ENCODE peak calls at places on chromosome 13, in four cellular contexts. G is H1, P is K562, V is HepG2. N is an unnamed sample.

GRCh38 chr13:67841071-67841470 is 610.9 kb upstream of the PCDH9 start:
- DNase-seq in G (peak; percentile 66), P (no peak), V (no peak), N (no peak)

GRCh38 chr13:49292742-49293498 is 45.2 kb downstream of the CDADC1 start:
- DNase-seq in G (no peak), P (peak; percentile 26), V (no peak), N (no peak)

GRCh38 chr13:84445776-84446175 is 563.5 kb upstream of the SLITRK1 start:
- DNase-seq in G (no peak), P (no peak), V (no peak), N (no peak)

GRCh38 chr13:94464771-94465170 is 14.7 kb downstream of the DCT start:
- DNase-seq in G (no peak), P (no peak), V (no peak), N (no peak)

GRCh38 chr13:68176486-68176885 is 946.4 kb upstream of the PCDH9 start:
- DNase-seq in G (no peak), P (no peak), V (no peak), N (no peak)

GRCh38 chr13:65063753-65064152 is 2166.4 kb downstream of the PCDH9 start:
- DNase-seq in G (no peak), P (no peak), V (no peak), N (no peak)

GRCh38 chr13:40813662-40814454 is 24.4 kb downstream of the SLC25A15 start:
- DNase-seq in G (peak; percentile 57), P (no peak), V (peak; percentile 30), N (no peak)

GRCh38 chr13:113122571-113123225 is at the start of gene F10:
- DNase-seq in G (peak; percentile 68), P (peak; percentile 64), V (peak; percentile 95), N (no peak)

GRCh38 chr13:101397742-101398141 is 18.6 kb downstream of the NALCN start:
- DNase-seq in G (no peak), P (no peak), V (no peak), N (no peak)

GRCh38 chr13:44425041-44425814 is 51.6 kb downstream of the SERP2 start:
- DNase-seq in G (no peak), P (no peak), V (no peak), N (no peak)

GRCh38 chr13:69199664-69200063 is 908.0 kb upstream of the ATXN8OS start:
- DNase-seq in G (no peak), P (no peak), V (no peak), N (no peak)

GRCh38 chr13:40777166-40777956 is 6.4 kb upstream of the MRPS31 start:
- DNase-seq in G (no peak), P (peak; percentile 26), V (peak; percentile 71), N (no peak)

GRCh38 chr13:113548171-113548641 is 36.3 kb upstream of the TFDP1 start:
- DNase-seq in G (peak; percentile 49), P (no peak), V (no peak), N (no peak)

GRCh38 chr13:43608400-43609137 is 178.2 kb downstream of the ENOX1 start:
- DNase-seq in G (no peak), P (no peak), V (no peak), N (no peak)

GRCh38 chr13:102847272-102848234 is 1.7 kb downstream of the ERCC5 start:
- DNase-seq in G (no peak), P (no peak), V (no peak), N (no peak)

GRCh38 chr13:92054389-92054788 is 656.0 kb downstream of the GPC5 start:
- DNase-seq in G (no peak), P (no peak), V (peak; percentile 71), N (no peak)

GRCh38 chr13:34425307-34425949 is 516.6 kb upstream of the NBEA start:
- DNase-seq in G (no peak), P (no peak), V (no peak), N (no peak)

GRCh38 chr13:89402211-89402610 is 1731.0 kb downstream of the SLITRK5 start:
- DNase-seq in G (no peak), P (no peak), V (no peak), N (no peak)

GRCh38 chr13:27482996-27483395 is 32.6 kb upstream of the MTIF3 start:
- DNase-seq in G (no peak), P (no peak), V (no peak), N (peak; percentile 55)

GRCh38 chr13:99220199-99220931 is 19.7 kb downstream of the UBAC2 start:
- DNase-seq in G (no peak), P (no peak), V (no peak), N (no peak)

GRCh38 chr13:25281193-25281936 is 5.9 kb downstream of the MTMR6 start:
- DNase-seq in G (no peak), P (no peak), V (no peak), N (peak; percentile 45)

GRCh38 chr13:26221399-26221720 is 754 bp downstream of the RNF6 start:
- DNase-seq in G (no peak), P (no peak), V (no peak), N (no peak)

DNA sequence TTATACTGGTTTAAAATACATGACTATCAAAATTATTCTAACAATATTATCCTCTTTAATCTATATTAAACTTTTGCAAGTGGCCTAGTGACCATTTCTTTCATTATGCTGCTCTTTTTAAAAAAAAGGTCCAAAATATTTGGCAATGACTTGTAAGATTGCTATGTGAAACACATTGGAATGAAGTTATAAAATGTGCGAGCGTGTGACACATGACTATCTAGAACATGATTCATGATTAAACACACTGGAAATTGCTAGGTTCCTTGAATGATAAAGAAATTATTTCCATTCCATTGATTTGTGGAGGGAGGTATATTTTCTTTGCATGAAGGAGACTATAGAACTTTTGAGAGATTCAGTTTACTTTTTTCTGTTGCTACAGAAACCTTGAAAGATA is 739.1 kb downstream of the DIAPH3 start:
- DNase-seq in G (no peak), P (no peak), V (no peak), N (no peak)
- TF ChIP-seq GABPA in G (no peak), P (no peak), V (no peak), N (no peak)

GRCh38 chr13:111968611-111969010 is 98.3 kb upstream of the SOX1 start:
- DNase-seq in G (no peak), P (no peak), V (no peak), N (no peak)

GRCh38 chr13:111965466-111966214 is 101.3 kb upstream of the SOX1 start:
- DNase-seq in G (no peak), P (no peak), V (no peak), N (no peak)

GRCh38 chr13:111964411-111965035 is 102.4 kb upstream of the SOX1 start:
- DNase-seq in G (no peak), P (no peak), V (no peak), N (no peak)

GRCh38 chr13:111967572-111968201 is 99.3 kb upstream of the SOX1 start:
- DNase-seq in G (no peak), P (no peak), V (no peak), N (no peak)

DNA sequence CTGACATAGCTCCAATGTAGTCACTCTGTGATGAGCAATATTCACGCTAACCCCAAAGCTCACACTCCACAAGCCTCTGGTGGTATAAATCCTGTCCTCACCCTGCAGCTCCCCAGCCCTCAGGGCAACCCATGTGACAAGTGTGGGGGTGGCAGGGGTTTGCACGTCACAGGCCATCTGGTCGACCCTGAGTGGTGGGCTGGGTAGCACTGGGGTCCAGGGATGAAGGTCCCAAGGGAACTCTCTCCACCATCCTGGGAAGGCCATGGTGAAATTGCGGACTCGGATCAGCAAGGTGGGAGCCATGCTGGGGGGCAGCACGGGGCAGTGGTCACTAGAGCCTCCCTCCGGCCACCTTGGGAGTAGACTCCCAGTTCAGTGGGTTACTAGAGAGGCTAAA is 100.0 kb upstream of the SOX1 start:
- DNase-seq in G (no peak), P (no peak), V (no peak), N (no peak)
- TF ChIP-seq KDM1A in G (no peak), P (no peak), V (no peak), N (no peak)

DNA sequence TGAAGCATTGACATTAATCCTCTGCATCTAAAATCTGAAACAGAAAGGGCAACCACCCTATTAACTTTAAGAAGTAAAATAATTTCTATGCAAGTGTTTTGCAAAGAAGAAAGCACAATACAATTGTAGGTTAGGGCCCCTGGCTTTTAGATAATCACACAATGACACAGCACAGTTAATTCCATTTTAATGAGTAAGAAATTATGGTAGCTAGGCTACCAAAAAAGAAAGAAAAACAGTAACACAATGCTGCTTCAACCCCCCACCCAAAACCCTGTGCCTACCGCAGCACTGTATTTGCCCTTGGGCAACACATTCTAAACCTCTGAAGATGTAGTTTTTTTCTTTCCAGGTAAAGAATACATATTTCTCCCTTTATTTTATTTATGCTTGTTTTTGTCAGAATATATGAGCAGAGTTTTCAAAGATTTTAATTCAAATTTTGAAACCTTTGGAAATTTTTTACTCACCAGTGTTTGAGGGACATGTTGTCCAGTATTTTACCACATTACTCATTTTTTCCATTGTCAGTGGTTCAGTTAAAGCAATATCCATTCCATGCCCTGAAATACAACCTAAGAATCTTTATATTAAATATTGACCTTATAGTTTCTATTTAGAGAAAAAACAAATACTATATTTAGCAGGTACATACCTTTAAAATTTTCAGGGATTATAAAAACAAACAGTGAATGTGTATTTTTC is 21.1 kb downstream of the SOHLH2 start:
- DNase-seq in G (no peak), P (no peak), V (no peak), N (no peak)
- TF ChIP-seq GABPA in G (no peak), P (no peak), V (no peak), N (no peak)

DNA sequence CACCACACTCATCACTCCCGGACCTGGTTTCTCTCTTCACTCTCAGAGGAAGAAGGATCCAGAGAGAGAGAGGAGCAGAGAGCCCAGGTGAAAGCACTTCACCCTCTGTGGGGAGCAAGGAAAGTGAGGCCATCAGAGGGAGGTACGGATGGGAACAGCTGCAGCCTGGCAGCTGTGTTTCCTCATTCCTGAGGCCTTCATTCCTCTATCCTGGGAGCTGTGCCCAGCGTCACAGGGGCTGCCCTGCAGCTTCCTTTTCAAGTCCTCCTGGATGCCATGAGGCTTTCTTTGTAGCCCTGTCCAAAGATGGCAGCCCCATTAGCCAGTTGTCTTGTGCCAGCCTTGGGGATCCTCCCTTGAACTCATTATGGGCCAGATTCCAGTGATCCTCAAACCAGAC is 76.8 kb upstream of the PCDH8 start:
- DNase-seq in G (no peak), P (no peak), V (no peak), N (no peak)
- TF ChIP-seq KDM1A in G (no peak), P (no peak), V (no peak), N (no peak)

DNA sequence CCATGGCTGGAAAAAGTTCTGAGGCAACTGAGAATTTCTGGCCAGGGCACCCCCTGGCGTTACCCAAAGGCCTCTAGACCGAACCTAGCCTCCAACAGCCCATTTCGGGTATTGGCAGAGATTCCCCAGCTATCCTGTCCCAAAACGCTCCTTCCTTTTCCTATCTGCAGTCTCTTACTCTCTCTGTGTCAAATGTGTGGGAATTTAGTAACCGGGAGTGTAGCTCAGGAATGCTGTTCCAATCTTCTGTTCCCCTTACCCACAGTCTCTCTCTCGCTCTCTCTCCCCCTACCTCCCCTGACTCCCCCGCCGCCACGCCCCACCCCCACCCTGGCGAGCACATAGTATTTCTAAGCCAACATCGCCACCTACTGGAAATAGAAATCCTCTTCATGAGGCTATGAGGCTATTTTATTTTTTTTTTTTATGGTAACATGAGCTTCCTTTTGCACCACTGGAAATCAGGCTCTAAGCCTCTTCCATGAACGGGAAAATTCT is 27.0 kb downstream of the OXGR1 start:
- DNase-seq in G (no peak), P (peak; percentile 60), V (peak; percentile 25), N (no peak)
- TF ChIP-seq GABPA in G (no peak), P (no peak), V (no peak), N (no peak)

DNA sequence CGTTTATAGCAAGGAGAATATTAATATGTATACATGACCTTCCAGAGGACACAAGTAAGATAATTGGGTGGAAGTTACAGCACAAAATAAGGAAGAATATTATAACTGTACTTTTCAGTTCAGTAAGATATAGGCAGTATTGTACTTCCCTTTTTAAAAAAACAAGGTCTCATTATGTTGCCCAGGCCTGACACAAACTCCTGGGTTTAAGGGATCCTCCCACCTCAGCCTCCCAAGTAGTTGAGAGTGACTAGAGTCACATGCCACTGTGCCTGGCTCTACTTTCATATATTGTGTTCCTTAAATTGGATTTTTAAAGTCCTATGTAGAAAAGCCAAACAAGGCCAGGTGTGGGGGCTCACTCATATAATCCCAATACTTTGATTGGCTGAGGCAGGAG is 19.5 kb upstream of the MAB21L1 start:
- DNase-seq in G (no peak), P (no peak), V (no peak), N (no peak)
- TF ChIP-seq KDM1A in G (no peak), P (no peak), V (no peak), N (no peak)